ENCODE peak calls at places on chromosomes 16 and 17, in eight cellular contexts. O is left ventricle myocardium inferior, S is fibroblast of lung, M is pancreas, Y is Caco-2, I is choroid plexus epithelial cell, C is fibroblast of the aortic adventitia, N is colonic mucosa. T is an unnamed sample.

GRCh38 chr17:81314410-81315169 is 19.5 kb upstream of the SLC38A10 start:
- DNase-seq in O (no peak), S (no peak), M (no peak), Y (no peak), I (no peak), C (no peak), N (no peak), T (no peak)

GRCh38 chr17:80263253-80264047 is 2.8 kb downstream of the RNF213 start:
- DNase-seq in O (peak; percentile 75), S (no peak), M (peak; percentile 87), Y (no peak), I (peak; percentile 96), C (peak; percentile 92), N (peak; percentile 95), T (peak; percentile 89)

GRCh38 chr17:44901323-44901965 is 2.2 kb upstream of the EFTUD2 start:
- DNase-seq in O (no peak), S (peak; percentile 76), M (no peak), Y (no peak), I (peak; percentile 50), C (peak; percentile 59), N (no peak), T (peak; percentile 76)

GRCh38 chr17:77377836-77378235 is 237.1 kb downstream of the SEC14L1 start:
- DNase-seq in O (no peak), S (no peak), M (no peak), Y (no peak), I (no peak), C (no peak), N (no peak), T (no peak)

GRCh38 chr16:89052191-89052787 is 41.4 kb upstream of the ACSF3 start:
- DNase-seq in O (no peak), S (peak; percentile 1), M (no peak), Y (no peak), I (no peak), C (no peak), N (no peak), T (no peak)

GRCh38 chr16:68400083-68400923 is 48.0 kb downstream of the SMPD3 start:
- DNase-seq in O (no peak), S (no peak), M (no peak), Y (no peak), I (no peak), C (no peak), N (no peak), T (no peak)

GRCh38 chr17:40122466-40122943 is 734 bp downstream of the MSL1 start:
- DNase-seq in O (peak; percentile 52), S (peak; percentile 39), M (no peak), Y (peak; percentile 70), I (peak; percentile 64), C (no peak), N (peak; percentile 43), T (peak; percentile 42)

GRCh38 chr16:73031155-73031866 is 16.6 kb downstream of the ZFHX3 start:
- DNase-seq in O (no peak), S (no peak), M (no peak), Y (no peak), I (no peak), C (no peak), N (no peak), T (no peak)

GRCh38 chr17:58317421-58318064 is 11.1 kb downstream of the TSPOAP1 start:
- DNase-seq in O (no peak), S (peak; percentile 81), M (peak; percentile 24), Y (peak; percentile 83), I (peak; percentile 61), C (peak; percentile 51), N (peak; percentile 64), T (peak; percentile 62)

GRCh38 chr16:58299757-58300349 is 5.0 kb upstream of the PRSS54 start:
- DNase-seq in O (no peak), S (peak; percentile 1), M (no peak), Y (peak; percentile 32), I (peak; percentile 38), C (peak; percentile 10), N (no peak), T (peak; percentile 11)

GRCh38 chr16:89478576-89479221 is 11.7 kb downstream of the ANKRD11 start:
- DNase-seq in O (no peak), S (peak; percentile 87), M (no peak), Y (peak; percentile 68), I (no peak), C (peak; percentile 53), N (no peak), T (peak; percentile 67)

GRCh38 chr16:1374418-1375297 is 22.9 kb downstream of the GNPTG start:
- DNase-seq in O (no peak), S (no peak), M (no peak), Y (no peak), I (no peak), C (no peak), N (no peak), T (no peak)

GRCh38 chr17:31627960-31628359 is 231.1 kb downstream of the COPRS start:
- DNase-seq in O (no peak), S (peak; percentile 92), M (no peak), Y (no peak), I (peak; percentile 44), C (peak; percentile 73), N (no peak), T (peak; percentile 88)

GRCh38 chr16:72992142-72992601 is 55.8 kb downstream of the ZFHX3 start:
- DNase-seq in O (no peak), S (no peak), M (no peak), Y (peak; percentile 57), I (no peak), C (no peak), N (no peak), T (no peak)

GRCh38 chr17:80599546-80600305 is 55.1 kb downstream of the RPTOR start:
- DNase-seq in O (no peak), S (no peak), M (no peak), Y (peak; percentile 87), I (no peak), C (peak; percentile 67), N (peak; percentile 81), T (no peak)

GRCh38 chr16:69411064-69411985 is 13.1 kb upstream of the CYB5B start:
- DNase-seq in O (no peak), S (no peak), M (no peak), Y (no peak), I (no peak), C (no peak), N (no peak), T (no peak)

GRCh38 chr16:28320023-28320561 is 27.8 kb downstream of the SBK1 start:
- DNase-seq in O (no peak), S (no peak), M (no peak), Y (no peak), I (no peak), C (no peak), N (no peak), T (no peak)
- H3K4me3 ChIP-seq in O (no peak overlapping the region), S (no peak overlapping the region), M (no peak overlapping the region), Y (no peak overlapping the region), I (no peak overlapping the region), C (no peak overlapping the region), N (no peak overlapping the region), T (no peak overlapping the region)

DNA sequence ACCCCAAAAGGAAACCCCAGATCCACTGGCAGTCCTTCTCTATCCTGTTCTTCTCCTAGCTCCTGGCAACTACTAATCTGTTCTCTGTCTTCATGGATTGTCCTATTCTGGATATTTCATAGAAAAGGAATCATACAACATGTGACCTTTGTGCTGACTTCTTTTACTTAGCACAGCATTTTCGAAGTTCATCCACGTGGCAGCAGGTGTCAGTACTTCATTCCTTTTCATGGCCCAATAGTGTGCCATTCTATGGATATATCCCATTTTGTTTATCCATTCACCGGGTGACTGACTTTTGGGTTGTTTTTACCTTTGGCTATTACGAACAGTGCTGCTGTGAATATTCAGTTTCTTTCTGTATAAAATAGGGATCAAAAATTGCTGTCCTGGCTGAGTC is 10.4 kb upstream of the FA2H start:
- DNase-seq in O (no peak), S (no peak), M (no peak), Y (peak; percentile 22), I (no peak), C (no peak), N (no peak), T (no peak)
- TF ChIP-seq CTCF in O (no peak), S (no peak), M (no peak), Y (peak; percentile 23), I (no peak), C (no peak), N (no peak), T (no peak)

GRCh38 chr16:11484691-11485258 is 101.9 kb downstream of the LITAF start:
- DNase-seq in O (no peak), S (peak; percentile 36), M (no peak), Y (no peak), I (peak; percentile 29), C (peak; percentile 12), N (no peak), T (peak; percentile 58)

GRCh38 chr16:11480634-11481033 is 106.1 kb downstream of the LITAF start:
- DNase-seq in O (no peak), S (no peak), M (no peak), Y (no peak), I (no peak), C (no peak), N (no peak), T (no peak)

GRCh38 chr16:11482946-11483748 is 103.6 kb downstream of the LITAF start:
- DNase-seq in O (no peak), S (no peak), M (no peak), Y (no peak), I (no peak), C (no peak), N (no peak), T (no peak)

GRCh38 chr16:11479916-11480315 is 106.8 kb downstream of the LITAF start:
- DNase-seq in O (no peak), S (no peak), M (no peak), Y (no peak), I (no peak), C (no peak), N (no peak), T (no peak)

GRCh38 chr16:11481987-11482386 is 104.7 kb downstream of the LITAF start:
- DNase-seq in O (no peak), S (no peak), M (no peak), Y (no peak), I (peak; percentile 8), C (no peak), N (no peak), T (peak; percentile 69)
- H3K4me3 ChIP-seq in O (no peak overlapping the region), S (no peak overlapping the region), M (no peak overlapping the region), Y (no peak overlapping the region), I (no peak overlapping the region), C (no peak overlapping the region), N (no peak overlapping the region), T (no peak overlapping the region)

GRCh38 chr17:7856840-7857723 is at the start of gene NAA38:
- DNase-seq in O (peak; percentile 96), S (peak; percentile 99), M (peak; percentile 99), Y (peak; percentile 89), I (peak; percentile 100), C (peak; percentile 100), N (peak; percentile 97), T (peak; percentile 100)
- TF ChIP-seq CTCF in O (peak; percentile 63), S (peak; percentile 8), M (no peak), Y (peak; percentile 40), I (peak; percentile 65), C (peak; percentile 62), N (peak; percentile 29), T (peak; percentile 42)

T was measured in cardiac fibroblast.